ENCODE peak calls at places on chromosomes 4 and X, in nine cellular contexts. J is SHP77 treated with DMSO at 0.1 percent for 48 hours; G is NCI-H460; K is HCEC 1CT; M is GM23338; W is CD8-positive, alpha-beta T cell; Q is germinal center; H is Karpas-422; T is neuronal stem cell. B is an unnamed sample.

GRCh38 chr4:13888112-13888511 is 260.6 kb upstream of the BOD1L1 start:
- DNase-seq in J (no peak), G (no peak), K (peak), M (no peak), W (no peak), Q (no peak), H (no peak), T (no peak), B (no peak)

GRCh38 chrX:52509916-52510315 is 6.9 kb downstream of the XAGE1B start:
- DNase-seq in J (no peak), G (no peak), K (no peak), M (no peak), W (no peak), Q (no peak), H (no peak), T (no peak), B (no peak)

GRCh38 chr4:958836-959337 is 14.5 kb downstream of the DGKQ start:
- DNase-seq in J (no peak), G (no peak), K (no peak), M (no peak), W (no peak), Q (no peak), H (no peak), T (no peak), B (no peak)

GRCh38 chr4:83267121-83267834 is 17.3 kb downstream of the COQ2 start:
- DNase-seq in J (no peak), G (no peak), K (peak), M (no peak), W (no peak), Q (no peak), H (no peak), T (no peak), B (no peak)

GRCh38 chrX:2320089-2320488 is 180.7 kb downstream of the DHRSX start:
- DNase-seq in J (no peak), G (no peak), K (no peak), M (no peak), W (no peak), Q (no peak), H (no peak), T (no peak), B (no peak)

GRCh38 chr4:185343726-185344581 is 51.8 kb downstream of the LRP2BP start:
- DNase-seq in J (no peak), G (no peak), K (no peak), M (no peak), W (no peak), Q (no peak), H (no peak), T (no peak), B (no peak)

GRCh38 chrX:23634181-23634580 is 33.1 kb upstream of the PRDX4 start:
- DNase-seq in J (no peak), G (peak), K (no peak), M (no peak), W (no peak), Q (no peak), H (peak), T (no peak), B (no peak)

GRCh38 chr4:184957451-184958115 is 60.7 kb upstream of the HELT start:
- DNase-seq in J (no peak), G (no peak), K (no peak), M (no peak), W (no peak), Q (no peak), H (no peak), T (no peak), B (peak)

GRCh38 chrX:135437867-135438733 is 16.4 kb downstream of the SMIM10L2A start:
- DNase-seq in J (peak), G (no peak), K (no peak), M (peak), W (no peak), Q (no peak), H (peak), T (no peak), B (no peak)

GRCh38 chr4:140557831-140558435 is 10.8 kb downstream of the UCP1 start:
- DNase-seq in J (no peak), G (no peak), K (no peak), M (peak), W (no peak), Q (no peak), H (no peak), T (no peak), B (no peak)

GRCh38 chrX:134520860-134521390 is 61.0 kb downstream of the HPRT1 start:
- DNase-seq in J (peak), G (peak), K (peak), M (peak), W (no peak), Q (no peak), H (peak), T (peak), B (peak)

GRCh38 chr4:148041606-148042324 is 309.9 kb downstream of the ARHGAP10 start:
- DNase-seq in J (no peak), G (no peak), K (no peak), M (no peak), W (no peak), Q (no peak), H (no peak), T (no peak), B (no peak)

GRCh38 chr4:90187148-90187884 is 60.1 kb downstream of the CCSER1 start:
- DNase-seq in J (no peak), G (no peak), K (no peak), M (no peak), W (no peak), Q (no peak), H (no peak), T (no peak), B (no peak)

GRCh38 chr4:11297201-11297600 is 131.5 kb downstream of the HS3ST1 start:
- DNase-seq in J (no peak), G (no peak), K (no peak), M (no peak), W (no peak), Q (no peak), H (no peak), T (no peak), B (no peak)

GRCh38 chrX:56745019-56745418 is 16.0 kb downstream of the NBDY start:
- DNase-seq in J (no peak), G (peak), K (peak), M (no peak), W (no peak), Q (no peak), H (peak), T (no peak), B (no peak)